ENCODE peak calls at places on chromosomes 5 and 9, in five cellular contexts. One of them, this sample, is unnamed. For H3K4me1, the result is how much of the 10 kb centered on the place peaks cover.

GRCh38 chr5:58201922-58202648 is 257.8 kb downstream of the PLK2 start:
- DNase-seq in K562: no peak
- DNase-seq in Peyer's patch: no peak
- DNase-seq in gastrocnemius medialis: no peak
- DNase-seq in cardiac muscle cell: no peak
- DNase-seq in this sample: no peak

GRCh38 chr9:35816708-35817107 is 1.9 kb upstream of the HINT2 start:
- DNase-seq in K562: no peak
- DNase-seq in Peyer's patch: no peak
- DNase-seq in gastrocnemius medialis: no peak
- DNase-seq in cardiac muscle cell: no peak
- DNase-seq in this sample: no peak

GRCh38 chr9:11194249-11194648 is 581.4 kb upstream of the PTPRD start:
- DNase-seq in K562: no peak
- DNase-seq in Peyer's patch: no peak
- DNase-seq in gastrocnemius medialis: no peak
- DNase-seq in cardiac muscle cell: no peak
- DNase-seq in this sample: no peak

GRCh38 chr5:141354900-141355469 is at the start of gene PCDHGA4:
- DNase-seq in K562: no peak
- DNase-seq in Peyer's patch: no peak
- DNase-seq in gastrocnemius medialis: no peak
- DNase-seq in cardiac muscle cell: no peak
- DNase-seq in this sample: no peak

GRCh38 chr5:171427318-171428167 is 8.1 kb downstream of the FGF18 start:
- DNase-seq in K562: no peak
- DNase-seq in Peyer's patch: no peak
- DNase-seq in gastrocnemius medialis: no peak
- DNase-seq in cardiac muscle cell: peak
- DNase-seq in this sample: no peak

GRCh38 chr5:127431977-127432376 is 85.5 kb upstream of the PRRC1 start:
- DNase-seq in K562: no peak
- DNase-seq in Peyer's patch: no peak
- DNase-seq in gastrocnemius medialis: no peak
- DNase-seq in cardiac muscle cell: no peak
- DNase-seq in this sample: no peak

GRCh38 chr5:107455111-107455544 is 215.6 kb downstream of the EFNA5 start:
- DNase-seq in K562: no peak
- DNase-seq in Peyer's patch: no peak
- DNase-seq in gastrocnemius medialis: no peak
- DNase-seq in cardiac muscle cell: peak
- DNase-seq in this sample: no peak

GRCh38 chr5:122366501-122366900 is 54.5 kb downstream of the SNCAIP start:
- DNase-seq in K562: no peak
- DNase-seq in Peyer's patch: no peak
- DNase-seq in gastrocnemius medialis: no peak
- DNase-seq in cardiac muscle cell: no peak
- DNase-seq in this sample: no peak

GRCh38 chr5:135538261-135538660 is 2.5 kb upstream of the NEUROG1 start:
- DNase-seq in K562: no peak
- DNase-seq in Peyer's patch: no peak
- DNase-seq in gastrocnemius medialis: no peak
- DNase-seq in cardiac muscle cell: no peak
- DNase-seq in this sample: no peak

GRCh38 chr5:150442699-150443080 is 6.8 kb downstream of the RPS14 start:
- DNase-seq in K562: no peak
- DNase-seq in Peyer's patch: no peak
- DNase-seq in gastrocnemius medialis: no peak
- DNase-seq in cardiac muscle cell: no peak
- DNase-seq in this sample: no peak

DNA sequence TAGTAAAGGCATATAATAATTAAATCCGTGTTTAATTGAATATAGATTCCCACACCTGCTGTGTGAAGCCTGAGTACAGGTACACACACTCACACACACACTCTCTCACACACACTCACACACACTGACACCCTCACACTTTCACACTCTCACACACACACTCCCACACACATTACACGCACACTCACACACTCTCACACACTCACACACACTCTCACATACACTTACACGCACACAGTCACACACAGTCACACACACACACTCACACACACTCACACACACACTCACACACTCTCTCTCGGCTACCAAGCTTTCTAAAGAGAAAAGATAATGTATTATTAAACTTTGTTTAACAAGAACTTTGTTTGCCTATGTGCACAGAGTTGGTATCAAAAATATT is 195.1 kb upstream of the CTNND2 start:
- DNase-seq in K562: no peak
- DNase-seq in Peyer's patch: no peak
- DNase-seq in gastrocnemius medialis: no peak
- DNase-seq in cardiac muscle cell: no peak
- DNase-seq in this sample: no peak
- H3K4me1 ChIP-seq in K562: under half
- H3K4me1 ChIP-seq in Peyer's patch: under half
- H3K4me1 ChIP-seq in gastrocnemius medialis: under half
- H3K4me1 ChIP-seq in cardiac muscle cell: under half
- H3K4me1 ChIP-seq in this sample: under half

DNA sequence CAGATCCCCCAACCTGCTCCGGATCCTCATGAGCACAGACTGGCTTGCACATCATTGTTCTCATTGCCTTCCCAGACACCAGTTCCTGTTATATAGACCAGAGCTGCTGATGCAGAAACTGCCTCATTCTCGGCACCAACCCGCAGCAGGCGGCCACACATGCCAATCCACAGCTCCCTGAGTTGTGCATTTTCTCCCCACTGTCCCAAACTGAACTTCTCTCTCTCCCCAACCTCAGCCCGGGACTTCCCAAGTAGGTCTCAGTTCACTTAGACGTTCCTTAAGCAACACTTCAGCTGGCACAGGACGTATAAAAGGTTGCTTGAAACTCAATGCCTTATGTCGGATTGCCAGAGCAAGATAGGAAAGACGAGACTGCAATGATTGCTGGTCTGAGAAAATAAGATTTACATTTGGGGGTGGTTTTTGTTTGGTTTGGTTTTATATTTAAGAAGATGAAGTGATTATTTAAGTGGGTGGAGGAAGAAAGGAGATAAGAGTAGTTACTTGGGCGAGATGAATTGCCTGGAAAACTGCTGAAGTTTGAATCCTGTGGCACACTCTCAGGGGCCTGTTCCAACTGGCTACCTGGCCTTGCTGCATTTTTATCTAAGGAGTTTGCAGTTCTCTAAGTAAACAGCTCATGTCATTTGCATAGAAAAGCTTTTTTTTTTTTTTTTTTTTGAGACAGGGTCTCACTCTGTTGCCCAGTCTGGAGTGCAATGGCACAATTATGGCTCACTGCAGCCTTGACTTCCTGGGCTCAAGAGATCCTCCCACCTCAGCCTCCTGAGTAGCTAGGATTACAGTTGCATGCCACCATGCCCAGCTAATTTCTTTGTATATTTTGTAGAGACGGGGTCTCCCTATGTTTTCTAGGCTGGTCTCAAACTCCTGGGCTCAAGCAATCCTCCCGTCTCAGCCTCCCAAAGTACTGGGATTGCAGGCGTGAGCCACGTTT is 155.4 kb downstream of the GOLPH3 start:
- DNase-seq in K562: no peak
- DNase-seq in Peyer's patch: no peak
- DNase-seq in gastrocnemius medialis: peak
- DNase-seq in cardiac muscle cell: no peak
- DNase-seq in this sample: no peak
- H3K4me1 ChIP-seq in K562: under half
- H3K4me1 ChIP-seq in Peyer's patch: under half
- H3K4me1 ChIP-seq in gastrocnemius medialis: under half
- H3K4me1 ChIP-seq in cardiac muscle cell: under half
- H3K4me1 ChIP-seq in this sample: under half

DNA sequence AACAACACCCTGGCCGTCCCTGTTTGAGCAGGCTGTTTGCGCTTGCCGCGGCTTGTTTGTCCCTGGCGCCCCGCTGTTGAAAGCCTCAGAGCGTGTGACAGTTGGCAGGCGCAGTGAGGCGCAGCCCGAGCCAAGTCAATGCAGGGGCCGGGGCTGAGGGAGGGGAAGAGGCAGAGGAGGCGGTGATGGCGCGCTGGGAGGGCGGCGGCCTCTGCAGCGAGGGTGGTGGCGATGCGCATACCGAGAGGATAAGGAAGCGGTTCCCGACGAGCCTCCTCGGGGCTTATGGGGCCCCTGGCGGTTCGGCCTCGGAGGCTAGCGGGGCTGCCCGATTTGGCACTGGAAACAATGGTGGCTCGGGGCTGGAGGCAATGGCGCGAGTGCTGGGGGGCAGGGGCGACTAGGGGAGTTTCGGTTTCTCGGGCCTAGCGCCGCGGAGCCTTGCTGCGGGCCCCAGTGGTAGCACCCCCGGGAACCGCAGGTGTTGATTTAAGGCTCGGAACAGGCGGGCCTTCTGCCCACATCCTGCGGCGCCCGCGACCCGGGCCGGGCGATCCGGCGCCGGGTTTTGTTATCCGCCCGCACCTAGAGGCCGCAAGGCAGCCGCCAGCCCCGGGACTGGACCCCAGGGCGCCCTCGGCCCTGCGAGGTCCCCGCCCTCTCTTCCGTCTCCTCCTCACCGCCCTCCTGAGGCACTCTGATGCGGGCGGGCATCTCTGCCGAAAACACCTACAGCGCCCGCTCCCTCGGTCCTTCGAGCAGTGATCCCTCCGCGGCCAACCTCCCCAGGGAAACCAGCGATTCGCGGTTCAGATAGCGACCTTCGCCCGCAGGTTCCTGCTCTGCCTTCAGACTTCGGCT is 955 bp upstream of the LNPEP start:
- DNase-seq in K562: peak
- DNase-seq in Peyer's patch: peak
- DNase-seq in gastrocnemius medialis: peak
- DNase-seq in cardiac muscle cell: peak
- DNase-seq in this sample: peak
- H3K4me1 ChIP-seq in K562: under half
- H3K4me1 ChIP-seq in Peyer's patch: under half
- H3K4me1 ChIP-seq in gastrocnemius medialis: half or more
- H3K4me1 ChIP-seq in cardiac muscle cell: half or more
- H3K4me1 ChIP-seq in this sample: under half

GRCh38 chr5:100853582-100853981 is 49.5 kb downstream of the ST8SIA4 start:
- DNase-seq in K562: no peak
- DNase-seq in Peyer's patch: no peak
- DNase-seq in gastrocnemius medialis: no peak
- DNase-seq in cardiac muscle cell: no peak
- DNase-seq in this sample: no peak

GRCh38 chr5:100854594-100854993 is 48.5 kb downstream of the ST8SIA4 start:
- DNase-seq in K562: no peak
- DNase-seq in Peyer's patch: no peak
- DNase-seq in gastrocnemius medialis: no peak
- DNase-seq in cardiac muscle cell: no peak
- DNase-seq in this sample: no peak

GRCh38 chr5:100852051-100852450 is 51.0 kb downstream of the ST8SIA4 start:
- DNase-seq in K562: no peak
- DNase-seq in Peyer's patch: no peak
- DNase-seq in gastrocnemius medialis: no peak
- DNase-seq in cardiac muscle cell: no peak
- DNase-seq in this sample: no peak

GRCh38 chr5:100855295-100855694 is 47.8 kb downstream of the ST8SIA4 start:
- DNase-seq in K562: no peak
- DNase-seq in Peyer's patch: no peak
- DNase-seq in gastrocnemius medialis: no peak
- DNase-seq in cardiac muscle cell: no peak
- DNase-seq in this sample: no peak

GRCh38 chr5:100852988-100853449 is 50.1 kb downstream of the ST8SIA4 start:
- DNase-seq in K562: no peak
- DNase-seq in Peyer's patch: no peak
- DNase-seq in gastrocnemius medialis: no peak
- DNase-seq in cardiac muscle cell: no peak
- DNase-seq in this sample: no peak
- H3K4me1 ChIP-seq in K562: under half
- H3K4me1 ChIP-seq in Peyer's patch: under half
- H3K4me1 ChIP-seq in gastrocnemius medialis: under half
- H3K4me1 ChIP-seq in cardiac muscle cell: under half
- H3K4me1 ChIP-seq in this sample: under half

DNA sequence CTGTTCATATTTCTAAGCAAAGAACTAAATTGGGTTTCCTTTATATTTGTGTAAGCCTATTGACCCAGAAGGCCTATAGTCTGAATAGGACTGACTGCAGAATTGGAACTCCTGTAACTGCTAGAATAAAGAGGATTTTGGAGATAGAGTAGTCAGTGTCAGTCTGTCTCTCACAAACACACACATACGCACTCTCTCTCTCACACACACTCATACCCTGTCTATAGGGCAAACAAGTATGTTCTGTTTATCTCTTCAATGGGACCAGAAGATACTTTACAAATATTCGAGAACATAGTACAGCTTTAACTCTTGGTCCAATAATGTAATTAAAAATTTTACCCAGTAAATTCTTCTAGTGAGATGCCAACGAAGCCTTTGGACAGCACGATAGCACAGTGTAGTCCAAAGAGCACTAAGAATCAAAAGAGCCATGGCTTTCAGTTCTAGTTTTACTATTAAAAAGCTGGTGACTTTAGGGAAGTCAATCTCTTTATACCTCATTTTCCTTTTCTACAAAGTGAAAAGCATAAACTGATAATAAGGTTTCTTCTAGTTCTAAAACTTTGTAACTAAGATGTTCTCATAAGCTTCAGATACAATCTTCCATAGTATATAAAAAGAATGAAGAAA is 19.3 kb downstream of the ABHD17B start:
- DNase-seq in K562: no peak
- DNase-seq in Peyer's patch: no peak
- DNase-seq in gastrocnemius medialis: no peak
- DNase-seq in cardiac muscle cell: no peak
- DNase-seq in this sample: no peak
- H3K4me1 ChIP-seq in K562: under half
- H3K4me1 ChIP-seq in Peyer's patch: under half
- H3K4me1 ChIP-seq in gastrocnemius medialis: under half
- H3K4me1 ChIP-seq in cardiac muscle cell: under half
- H3K4me1 ChIP-seq in this sample: under half

DNA sequence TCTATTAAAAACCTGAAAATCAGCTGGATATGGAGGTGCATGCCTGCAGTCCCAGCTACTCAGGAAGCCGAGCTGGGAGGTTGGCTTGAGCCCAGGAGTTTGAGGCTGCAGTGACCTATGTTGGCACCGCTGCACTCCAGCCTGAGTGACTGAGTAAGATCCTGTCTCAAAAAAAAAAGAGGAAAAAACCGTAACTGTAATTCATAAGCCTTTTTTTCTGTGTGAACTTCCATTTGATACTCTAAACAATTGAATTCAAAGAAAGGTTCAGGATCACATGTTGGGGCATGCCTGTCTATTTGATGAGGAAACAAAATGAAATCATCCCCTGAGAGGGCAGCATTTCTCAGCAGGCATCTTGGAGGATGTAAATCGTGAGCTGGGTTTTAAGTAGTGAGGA is 38.8 kb downstream of the ITGA2 start:
- DNase-seq in K562: no peak
- DNase-seq in Peyer's patch: no peak
- DNase-seq in gastrocnemius medialis: no peak
- DNase-seq in cardiac muscle cell: no peak
- DNase-seq in this sample: no peak
- H3K4me1 ChIP-seq in K562: under half
- H3K4me1 ChIP-seq in Peyer's patch: under half
- H3K4me1 ChIP-seq in gastrocnemius medialis: under half
- H3K4me1 ChIP-seq in cardiac muscle cell: under half
- H3K4me1 ChIP-seq in this sample: under half